ENCODE peak calls at places on chromosomes 13 and 19, in seven cellular contexts. B is activated T-helper 1 cell treated with anti-CD3 and anti-CD28 coated beads, Interleukin-2, amount 50 U/mL, for 16 hours; R is foreskin fibroblast; G is fibroblast of the conjunctiva; Y is H9; D is myocyte; H is iris pigment epithelial cell. N is an unnamed sample.

GRCh38 chr13:27007166-27007565 is 164.4 kb downstream of the USP12 start:
- DNase-seq in Y (no peak), R (no peak), D (peak), G (no peak), B (no peak), H (no peak), N (no peak)

GRCh38 chr13:43905435-43906031 is 25.8 kb downstream of the LACC1 start:
- DNase-seq in R (peak), H (peak), D (peak), G (peak), Y (no peak), B (no peak), N (peak)

GRCh38 chr13:45198924-45199323 is 1.9 kb downstream of the KCTD4 start:
- DNase-seq in Y (no peak), B (no peak), D (no peak), G (no peak), R (no peak), H (no peak), N (no peak)

GRCh38 chr19:31451686-31452325 is 102.6 kb upstream of the TSHZ3 start:
- DNase-seq in B (no peak), D (peak), Y (no peak), H (peak), R (no peak), G (no peak), N (no peak)

GRCh38 chr19:2702170-2703076 is at the start of gene GNG7:
- DNase-seq in Y (peak), R (peak), B (peak), H (peak), G (peak), D (no peak), N (peak)

GRCh38 chr13:22744688-22745452 is 435.9 kb upstream of the SGCG start:
- DNase-seq in H (no peak), B (no peak), R (no peak), G (no peak), D (no peak), Y (peak), N (no peak)

GRCh38 chr13:24032674-24033073 is 127.8 kb upstream of the SPATA13 start:
- DNase-seq in B (no peak), D (peak), G (no peak), Y (no peak), H (peak), R (peak), N (no peak)

GRCh38 chr19:14089662-14090508 is 666 bp downstream of the SAMD1 start:
- DNase-seq in D (peak), R (peak), B (no peak), G (no peak), H (peak), Y (no peak), N (peak)

GRCh38 chr13:48415516-48415915 is 2.6 kb upstream of the LPAR6 start:
- DNase-seq in H (no peak), D (no peak), Y (no peak), B (no peak), G (no peak), R (no peak), N (no peak)

GRCh38 chr13:114096031-114096485 is 36.4 kb downstream of the RASA3 start:
- DNase-seq in B (no peak), G (no peak), Y (no peak), D (no peak), H (no peak), R (no peak), N (no peak)

GRCh38 chr19:57241181-57241580 is 749 bp downstream of the ZNF805 start:
- DNase-seq in R (peak), H (peak), G (no peak), D (peak), B (no peak), Y (no peak), N (peak)

GRCh38 chr13:76764429-76764828 is 121.8 kb downstream of the KCTD12 start:
- DNase-seq in B (no peak), H (peak), D (peak), R (peak), G (peak), Y (no peak), N (no peak)

GRCh38 chr13:41621716-41622508 is 164.6 kb downstream of the RGCC start:
- DNase-seq in H (peak), B (no peak), G (no peak), Y (no peak), D (no peak), R (peak), N (no peak)